ENCODE peak calls at places on chromosomes 6 and 20, in ten cellular contexts. One of them, this sample, is unnamed.

GRCh38 chr6:170131351-170131750 is 159.5 kb downstream of the DLL1 start:
- DNase-seq in GM06990: no peak
- DNase-seq in dorsolateral prefrontal cortex: peak; percentile 25
- DNase-seq in ovary: peak; percentile 30
- DNase-seq in tibial artery: peak; percentile 47
- DNase-seq in right lobe of liver: peak; percentile 39
- DNase-seq in AG04450: no peak
- DNase-seq in neural progenitor cell: no peak
- DNase-seq in heart left ventricle: no peak
- DNase-seq in spleen: peak; percentile 48
- DNase-seq in this sample: no peak

GRCh38 chr20:41078329-41078728 is 49.7 kb downstream of the TOP1 start:
- DNase-seq in GM06990: no peak
- DNase-seq in dorsolateral prefrontal cortex: no peak
- DNase-seq in ovary: no peak
- DNase-seq in tibial artery: no peak
- DNase-seq in right lobe of liver: no peak
- DNase-seq in AG04450: no peak
- DNase-seq in neural progenitor cell: peak; percentile 48
- DNase-seq in heart left ventricle: peak; percentile 13
- DNase-seq in spleen: no peak
- DNase-seq in this sample: peak; percentile 19

GRCh38 chr6:73585566-73586415 is 65.0 kb upstream of the EEF1A1 start:
- DNase-seq in GM06990: peak; percentile 50
- DNase-seq in dorsolateral prefrontal cortex: no peak
- DNase-seq in ovary: no peak
- DNase-seq in tibial artery: no peak
- DNase-seq in right lobe of liver: no peak
- DNase-seq in AG04450: peak; percentile 34
- DNase-seq in neural progenitor cell: no peak
- DNase-seq in heart left ventricle: peak; percentile 50
- DNase-seq in spleen: no peak
- DNase-seq in this sample: peak; percentile 54

GRCh38 chr6:106163446-106163965 is 77.4 kb downstream of the PRDM1 start:
- DNase-seq in GM06990: peak; percentile 67
- DNase-seq in dorsolateral prefrontal cortex: no peak
- DNase-seq in ovary: no peak
- DNase-seq in tibial artery: no peak
- DNase-seq in right lobe of liver: no peak
- DNase-seq in AG04450: peak; percentile 58
- DNase-seq in neural progenitor cell: peak; percentile 29
- DNase-seq in heart left ventricle: peak; percentile 12
- DNase-seq in spleen: peak; percentile 84
- DNase-seq in this sample: no peak

GRCh38 chr6:165987483-165988305 is 180.0 kb downstream of the TBXT start:
- DNase-seq in GM06990: no peak
- DNase-seq in dorsolateral prefrontal cortex: peak; percentile 91
- DNase-seq in ovary: peak; percentile 97
- DNase-seq in tibial artery: peak; percentile 88
- DNase-seq in right lobe of liver: no peak
- DNase-seq in AG04450: peak; percentile 85
- DNase-seq in neural progenitor cell: peak; percentile 85
- DNase-seq in heart left ventricle: peak; percentile 88
- DNase-seq in spleen: no peak
- DNase-seq in this sample: no peak

GRCh38 chr6:160273760-160274159 is 15.1 kb upstream of the SLC22A2 start:
- DNase-seq in GM06990: no peak
- DNase-seq in dorsolateral prefrontal cortex: no peak
- DNase-seq in ovary: no peak
- DNase-seq in tibial artery: no peak
- DNase-seq in right lobe of liver: no peak
- DNase-seq in AG04450: no peak
- DNase-seq in neural progenitor cell: no peak
- DNase-seq in heart left ventricle: no peak
- DNase-seq in spleen: no peak
- DNase-seq in this sample: no peak

GRCh38 chr6:129679758-129680157 is 30.2 kb downstream of the ARHGAP18 start:
- DNase-seq in GM06990: no peak
- DNase-seq in dorsolateral prefrontal cortex: no peak
- DNase-seq in ovary: no peak
- DNase-seq in tibial artery: no peak
- DNase-seq in right lobe of liver: no peak
- DNase-seq in AG04450: no peak
- DNase-seq in neural progenitor cell: no peak
- DNase-seq in heart left ventricle: no peak
- DNase-seq in spleen: no peak
- DNase-seq in this sample: no peak

GRCh38 chr6:159151266-159151855 is 17.8 kb upstream of the FNDC1 start:
- DNase-seq in GM06990: no peak
- DNase-seq in dorsolateral prefrontal cortex: no peak
- DNase-seq in ovary: peak; percentile 60
- DNase-seq in tibial artery: no peak
- DNase-seq in right lobe of liver: no peak
- DNase-seq in AG04450: peak; percentile 21
- DNase-seq in neural progenitor cell: peak; percentile 50
- DNase-seq in heart left ventricle: no peak
- DNase-seq in spleen: no peak
- DNase-seq in this sample: no peak

GRCh38 chr6:81783893-81784292 is 31.4 kb upstream of the TENT5A start:
- DNase-seq in GM06990: no peak
- DNase-seq in dorsolateral prefrontal cortex: no peak
- DNase-seq in ovary: no peak
- DNase-seq in tibial artery: no peak
- DNase-seq in right lobe of liver: no peak
- DNase-seq in AG04450: no peak
- DNase-seq in neural progenitor cell: no peak
- DNase-seq in heart left ventricle: no peak
- DNase-seq in spleen: no peak
- DNase-seq in this sample: no peak

GRCh38 chr6:111737065-111737521 is 131.4 kb upstream of the TRAF3IP2 start:
- DNase-seq in GM06990: no peak
- DNase-seq in dorsolateral prefrontal cortex: no peak
- DNase-seq in ovary: no peak
- DNase-seq in tibial artery: no peak
- DNase-seq in right lobe of liver: no peak
- DNase-seq in AG04450: no peak
- DNase-seq in neural progenitor cell: no peak
- DNase-seq in heart left ventricle: no peak
- DNase-seq in spleen: no peak
- DNase-seq in this sample: no peak

GRCh38 chr6:108113557-108114519 is 39.3 kb upstream of the OSTM1 start:
- DNase-seq in GM06990: peak; percentile 24
- DNase-seq in dorsolateral prefrontal cortex: no peak
- DNase-seq in ovary: peak; percentile 44
- DNase-seq in tibial artery: no peak
- DNase-seq in right lobe of liver: no peak
- DNase-seq in AG04450: peak; percentile 8
- DNase-seq in neural progenitor cell: peak; percentile 76
- DNase-seq in heart left ventricle: no peak
- DNase-seq in spleen: no peak
- DNase-seq in this sample: peak; percentile 20

GRCh38 chr6:43246301-43247114 is 3.2 kb downstream of the TTBK1 start:
- DNase-seq in GM06990: no peak
- DNase-seq in dorsolateral prefrontal cortex: peak; percentile 81
- DNase-seq in ovary: no peak
- DNase-seq in tibial artery: peak; percentile 76
- DNase-seq in right lobe of liver: no peak
- DNase-seq in AG04450: no peak
- DNase-seq in neural progenitor cell: peak; percentile 92
- DNase-seq in heart left ventricle: peak; percentile 61
- DNase-seq in spleen: peak; percentile 82
- DNase-seq in this sample: peak; percentile 56

GRCh38 chr6:24549674-24550418 is 55.1 kb downstream of the ALDH5A1 start:
- DNase-seq in GM06990: no peak
- DNase-seq in dorsolateral prefrontal cortex: no peak
- DNase-seq in ovary: no peak
- DNase-seq in tibial artery: no peak
- DNase-seq in right lobe of liver: no peak
- DNase-seq in AG04450: no peak
- DNase-seq in neural progenitor cell: no peak
- DNase-seq in heart left ventricle: no peak
- DNase-seq in spleen: no peak
- DNase-seq in this sample: no peak

GRCh38 chr20:13302647-13303425 is 81.8 kb downstream of the ISM1 start:
- DNase-seq in GM06990: no peak
- DNase-seq in dorsolateral prefrontal cortex: no peak
- DNase-seq in ovary: no peak
- DNase-seq in tibial artery: no peak
- DNase-seq in right lobe of liver: no peak
- DNase-seq in AG04450: no peak
- DNase-seq in neural progenitor cell: peak; percentile 52
- DNase-seq in heart left ventricle: no peak
- DNase-seq in spleen: no peak
- DNase-seq in this sample: no peak
- TF ChIP-seq CTCF in GM06990: peak; percentile 84
- TF ChIP-seq CTCF in dorsolateral prefrontal cortex: peak; percentile 55
- TF ChIP-seq CTCF in ovary: no peak
- TF ChIP-seq CTCF in tibial artery: no peak
- TF ChIP-seq CTCF in right lobe of liver: peak; percentile 75
- TF ChIP-seq CTCF in AG04450: peak; percentile 61
- TF ChIP-seq CTCF in neural progenitor cell: peak; percentile 82
- TF ChIP-seq CTCF in heart left ventricle: peak; percentile 61
- TF ChIP-seq CTCF in spleen: no peak
- TF ChIP-seq CTCF in this sample: peak; percentile 87

GRCh38 chr20:52209154-52209571 is 17.6 kb upstream of the ZFP64 start:
- DNase-seq in GM06990: no peak
- DNase-seq in dorsolateral prefrontal cortex: no peak
- DNase-seq in ovary: no peak
- DNase-seq in tibial artery: no peak
- DNase-seq in right lobe of liver: no peak
- DNase-seq in AG04450: no peak
- DNase-seq in neural progenitor cell: no peak
- DNase-seq in heart left ventricle: no peak
- DNase-seq in spleen: no peak
- DNase-seq in this sample: no peak
- H3K4me3 ChIP-seq in GM06990: no peak overlapping the region
- H3K4me3 ChIP-seq in dorsolateral prefrontal cortex: no peak overlapping the region
- H3K4me3 ChIP-seq in ovary: no peak overlapping the region
- H3K4me3 ChIP-seq in tibial artery: no peak overlapping the region
- H3K4me3 ChIP-seq in right lobe of liver: no peak overlapping the region
- H3K4me3 ChIP-seq in AG04450: no peak overlapping the region
- H3K4me3 ChIP-seq in neural progenitor cell: no peak overlapping the region
- H3K4me3 ChIP-seq in heart left ventricle: no peak overlapping the region
- H3K4me3 ChIP-seq in spleen: no peak overlapping the region
- H3K4me3 ChIP-seq in this sample: no peak overlapping the region

DNA sequence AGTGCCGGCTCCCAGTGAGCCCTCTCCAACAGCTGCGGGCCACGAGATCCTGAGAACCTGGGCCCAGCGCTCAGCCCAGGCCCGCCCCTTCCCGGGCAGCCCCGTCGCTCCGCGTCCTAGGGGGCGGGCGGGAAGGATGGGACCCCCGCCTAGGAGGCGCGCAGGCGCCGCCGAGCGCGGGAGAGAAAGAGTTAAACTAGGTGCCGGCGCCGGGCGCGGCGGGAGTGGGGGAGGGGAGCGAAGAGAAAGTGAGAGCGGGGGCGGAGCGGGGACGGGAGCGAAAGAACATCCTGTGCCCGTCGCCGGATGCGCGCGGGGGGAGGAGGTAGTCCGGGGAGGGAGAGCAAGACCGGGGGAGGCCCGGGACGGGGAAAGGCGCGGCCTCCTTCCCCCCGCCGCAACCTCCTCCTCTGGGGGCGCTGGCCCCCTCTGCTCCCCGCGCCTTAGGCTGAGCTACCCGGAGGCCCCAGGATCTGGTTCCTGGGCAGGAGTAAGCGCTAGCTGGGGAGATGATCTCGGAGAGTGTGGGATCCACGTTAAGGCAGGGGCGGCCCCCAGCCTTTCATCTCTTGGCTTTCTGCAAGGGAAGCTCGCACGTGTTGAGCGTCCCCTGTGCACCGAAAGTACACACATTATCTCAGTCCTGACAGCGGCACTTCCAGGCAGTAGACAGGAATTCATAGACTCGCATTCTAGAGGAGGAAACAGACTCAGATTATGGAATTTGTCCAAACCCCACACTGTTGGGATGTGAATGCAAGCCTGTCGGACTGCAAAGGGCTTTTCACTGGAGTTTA is 4.9 kb upstream of the ARMC12 start:
- DNase-seq in GM06990: peak; percentile 94
- DNase-seq in dorsolateral prefrontal cortex: peak; percentile 92
- DNase-seq in ovary: peak; percentile 99
- DNase-seq in tibial artery: peak; percentile 99
- DNase-seq in right lobe of liver: peak; percentile 97
- DNase-seq in AG04450: peak; percentile 45
- DNase-seq in neural progenitor cell: peak; percentile 95
- DNase-seq in heart left ventricle: peak; percentile 96
- DNase-seq in spleen: peak; percentile 100
- DNase-seq in this sample: no peak
- TF ChIP-seq CTCF in GM06990: peak; percentile 27
- TF ChIP-seq CTCF in dorsolateral prefrontal cortex: peak; percentile 21
- TF ChIP-seq CTCF in ovary: no peak
- TF ChIP-seq CTCF in tibial artery: peak; percentile 24
- TF ChIP-seq CTCF in right lobe of liver: peak; percentile 13
- TF ChIP-seq CTCF in AG04450: no peak
- TF ChIP-seq CTCF in neural progenitor cell: peak; percentile 14
- TF ChIP-seq CTCF in heart left ventricle: no peak
- TF ChIP-seq CTCF in spleen: peak; percentile 30
- TF ChIP-seq CTCF in this sample: peak; percentile 8

DNA sequence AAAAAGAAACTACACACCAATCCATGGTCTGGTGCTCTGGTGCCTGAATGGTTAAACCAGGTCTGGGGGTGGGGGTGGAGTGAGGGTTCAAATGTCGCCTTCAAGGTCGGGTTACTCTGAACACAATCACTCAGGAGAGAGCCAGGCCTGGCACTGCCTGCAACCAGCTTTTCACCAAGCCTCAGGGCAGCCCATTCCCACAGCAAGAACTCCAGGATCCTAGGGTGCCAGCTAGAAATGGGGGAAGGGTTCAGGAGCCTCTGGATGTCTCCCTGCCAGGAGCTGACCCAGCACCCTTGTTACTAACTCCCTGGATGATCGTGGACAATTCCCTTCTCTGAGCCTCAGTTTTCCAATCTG is 6.7 kb downstream of the SDC4 start:
- DNase-seq in GM06990: no peak
- DNase-seq in dorsolateral prefrontal cortex: no peak
- DNase-seq in ovary: no peak
- DNase-seq in tibial artery: peak; percentile 64
- DNase-seq in right lobe of liver: no peak
- DNase-seq in AG04450: no peak
- DNase-seq in neural progenitor cell: no peak
- DNase-seq in heart left ventricle: no peak
- DNase-seq in spleen: no peak
- DNase-seq in this sample: no peak
- H3K4me3 ChIP-seq in GM06990: no peak overlapping the region
- H3K4me3 ChIP-seq in dorsolateral prefrontal cortex: peak overlapping the region; percentile 43
- H3K4me3 ChIP-seq in ovary: peak overlapping the region; percentile 0
- H3K4me3 ChIP-seq in tibial artery: peak overlapping the region; percentile 84
- H3K4me3 ChIP-seq in right lobe of liver: peak overlapping the region; percentile 84
- H3K4me3 ChIP-seq in AG04450: peak overlapping the region; percentile 97
- H3K4me3 ChIP-seq in neural progenitor cell: peak overlapping the region; percentile 8
- H3K4me3 ChIP-seq in heart left ventricle: peak overlapping the region; percentile 6
- H3K4me3 ChIP-seq in spleen: no peak overlapping the region
- H3K4me3 ChIP-seq in this sample: peak overlapping the region; percentile 97

GRCh38 chr6:127118505-127119360 is at the start of gene RSPO3:
- DNase-seq in GM06990: peak; percentile 20
- DNase-seq in dorsolateral prefrontal cortex: no peak
- DNase-seq in ovary: no peak
- DNase-seq in tibial artery: peak; percentile 64
- DNase-seq in right lobe of liver: peak; percentile 49
- DNase-seq in AG04450: no peak
- DNase-seq in neural progenitor cell: peak; percentile 63
- DNase-seq in heart left ventricle: no peak
- DNase-seq in spleen: peak; percentile 69
- DNase-seq in this sample: no peak
- TF ChIP-seq CTCF in GM06990: no peak
- TF ChIP-seq CTCF in dorsolateral prefrontal cortex: no peak
- TF ChIP-seq CTCF in ovary: no peak
- TF ChIP-seq CTCF in tibial artery: no peak
- TF ChIP-seq CTCF in right lobe of liver: no peak
- TF ChIP-seq CTCF in AG04450: no peak
- TF ChIP-seq CTCF in neural progenitor cell: no peak
- TF ChIP-seq CTCF in heart left ventricle: no peak
- TF ChIP-seq CTCF in spleen: no peak
- TF ChIP-seq CTCF in this sample: no peak

GRCh38 chr6:87151471-87151785 is 3.9 kb upstream of the ZNF292 start:
- DNase-seq in GM06990: no peak
- DNase-seq in dorsolateral prefrontal cortex: no peak
- DNase-seq in ovary: no peak
- DNase-seq in tibial artery: no peak
- DNase-seq in right lobe of liver: no peak
- DNase-seq in AG04450: no peak
- DNase-seq in neural progenitor cell: no peak
- DNase-seq in heart left ventricle: no peak
- DNase-seq in spleen: no peak
- DNase-seq in this sample: no peak
- H3K4me3 ChIP-seq in GM06990: peak overlapping the region; percentile 72
- H3K4me3 ChIP-seq in dorsolateral prefrontal cortex: peak overlapping the region; percentile 98
- H3K4me3 ChIP-seq in ovary: peak overlapping the region; percentile 73
- H3K4me3 ChIP-seq in tibial artery: peak overlapping the region; percentile 62
- H3K4me3 ChIP-seq in right lobe of liver: peak overlapping the region; percentile 61
- H3K4me3 ChIP-seq in AG04450: peak overlapping the region; percentile 53
- H3K4me3 ChIP-seq in neural progenitor cell: peak overlapping the region; percentile 35
- H3K4me3 ChIP-seq in heart left ventricle: peak overlapping the region; percentile 76
- H3K4me3 ChIP-seq in spleen: peak overlapping the region; percentile 45
- H3K4me3 ChIP-seq in this sample: peak overlapping the region; percentile 60